ENCODE peak calls at places on chromosomes 5 and 9, in four cellular contexts. B, D, R and K are unnamed samples.

GRCh38 chr5:160359816-160360215 is 10.6 kb downstream of the C1QTNF2 start:
- DNase-seq in B (no peak), D (no peak), R (no peak), K (no peak)

GRCh38 chr5:91352831-91353695 is 30.1 kb downstream of the ARRDC3 start:
- DNase-seq in B (no peak), D (no peak), R (no peak), K (no peak)

GRCh38 chr5:172162348-172162747 is 25.7 kb downstream of the STK10 start:
- DNase-seq in B (no peak), D (no peak), R (no peak), K (peak; percentile 30)

GRCh38 chr9:128713411-128713780 is 10.5 kb downstream of the ZDHHC12 start:
- DNase-seq in B (no peak), D (no peak), R (no peak), K (no peak)

GRCh38 chr5:53302524-53302923 is 177.9 kb upstream of the FST start:
- DNase-seq in B (no peak), D (no peak), R (no peak), K (no peak)

GRCh38 chr5:132746592-132747063 is 598 bp upstream of the CCNI2 start:
- DNase-seq in B (no peak), D (peak; percentile 34), R (no peak), K (no peak)

GRCh38 chr5:123035950-123036390 is 555 bp downstream of the PPIC start:
- DNase-seq in B (no peak), D (peak; percentile 2), R (peak; percentile 26), K (peak; percentile 22)

GRCh38 chr5:62068554-62068953 is 237.5 kb upstream of the KIF2A start:
- DNase-seq in B (no peak), D (no peak), R (no peak), K (no peak)

GRCh38 chr5:127898551-127899213 is 184.9 kb upstream of the SLC12A2 start:
- DNase-seq in B (no peak), D (no peak), R (no peak), K (no peak)

GRCh38 chr9:115099891-115100290 is 18.1 kb downstream of the TNC start:
- DNase-seq in B (no peak), D (no peak), R (no peak), K (no peak)

GRCh38 chr9:17750285-17750684 is 171.4 kb downstream of the SH3GL2 start:
- DNase-seq in B (no peak), D (no peak), R (no peak), K (no peak)

GRCh38 chr9:3478549-3478953 is 47.2 kb downstream of the RFX3 start:
- DNase-seq in B (peak; percentile 74), D (no peak), R (no peak), K (peak; percentile 9)

GRCh38 chr9:137722481-137722880 is 103.7 kb downstream of the EHMT1 start:
- DNase-seq in B (no peak), D (no peak), R (no peak), K (no peak)

GRCh38 chr5:15513379-15513778 is 13.4 kb downstream of the FBXL7 start:
- DNase-seq in B (no peak), D (no peak), R (no peak), K (no peak)

GRCh38 chr5:76617229-76617628 is 6.0 kb downstream of the F2RL2 start:
- DNase-seq in B (no peak), D (no peak), R (no peak), K (no peak)

GRCh38 chr5:7576023-7576715 is 180.2 kb downstream of the ADCY2 start:
- DNase-seq in B (no peak), D (no peak), R (no peak), K (no peak)

GRCh38 chr9:22098636-22099332 is 89.7 kb upstream of the CDKN2B start:
- DNase-seq in B (no peak), D (no peak), R (no peak), K (no peak)

GRCh38 chr5:150656191-150657132 is 4.6 kb upstream of the MYOZ3 start:
- DNase-seq in B (peak; percentile 11), D (no peak), R (peak; percentile 99), K (peak; percentile 35)

GRCh38 chr9:4306066-4306787 is 6.4 kb upstream of the GLIS3 start:
- DNase-seq in B (no peak), D (no peak), R (no peak), K (peak; percentile 71)

GRCh38 chr5:128757560-128757959 is 207.7 kb upstream of the SLC27A6 start:
- DNase-seq in B (no peak), D (no peak), R (no peak), K (no peak)

GRCh38 chr5:146006470-146006869 is 70.1 kb downstream of the SH3RF2 start:
- DNase-seq in B (no peak), D (no peak), R (no peak), K (no peak)

GRCh38 chr5:67173959-67174358 is 22.6 kb downstream of the CD180 start:
- DNase-seq in B (no peak), D (no peak), R (no peak), K (no peak)

GRCh38 chr5:123174916-123175481 is 86.0 kb downstream of the PRDM6 start:
- DNase-seq in B (no peak), D (no peak), R (no peak), K (no peak)

GRCh38 chr9:68721934-68722333 is 16.9 kb downstream of the PIP5K1B start:
- DNase-seq in B (no peak), D (no peak), R (no peak), K (no peak)

GRCh38 chr5:96344678-96345612 is 88.1 kb downstream of the PCSK1 start:
- DNase-seq in B (peak; percentile 59), D (peak; percentile 54), R (peak; percentile 26), K (peak; percentile 64)

GRCh38 chr9:98184326-98184725 is 8.1 kb downstream of the CORO2A start:
- DNase-seq in B (no peak), D (no peak), R (no peak), K (no peak)

GRCh38 chr9:104743377-104743985 is 4.0 kb upstream of the NIPSNAP3A start:
- DNase-seq in B (peak; percentile 58), D (peak; percentile 51), R (peak; percentile 52), K (peak; percentile 68)

GRCh38 chr9:120363697-120364096 is 216.3 kb downstream of the CDK5RAP2 start:
- DNase-seq in B (no peak), D (no peak), R (no peak), K (no peak)

GRCh38 chr5:1523793-1524480 is at the start of gene LPCAT1:
- DNase-seq in B (no peak), D (no peak), R (peak; percentile 97), K (peak; percentile 30)

GRCh38 chr9:107282268-107282667 is 811 bp upstream of the RAD23B start:
- DNase-seq in B (no peak), D (no peak), R (no peak), K (no peak)

GRCh38 chr9:108851138-108851537 is 4.6 kb downstream of the ACTL7B start:
- DNase-seq in B (no peak), D (no peak), R (no peak), K (no peak)

GRCh38 chr5:132012385-132013005 is 1.0 kb upstream of the ACSL6 start:
- DNase-seq in B (no peak), D (no peak), R (peak; percentile 40), K (peak; percentile 51)

GRCh38 chr9:136201609-136202448 is 3.1 kb downstream of the LHX3 start:
- DNase-seq in B (no peak), D (no peak), R (peak; percentile 84), K (no peak)
- TF ChIP-seq EZH2 in B (no peak), D (no peak), R (no peak), K (no peak)

GRCh38 chr9:89495824-89496555 is 1.9 kb downstream of the SEMA4D start:
- DNase-seq in B (no peak), D (no peak), R (no peak), K (no peak)

GRCh38 chr9:89498845-89499480 is 1.1 kb upstream of the SEMA4D start:
- DNase-seq in B (no peak), D (no peak), R (no peak), K (no peak)

GRCh38 chr9:89496645-89497044 is 1.3 kb downstream of the SEMA4D start:
- DNase-seq in B (no peak), D (no peak), R (no peak), K (no peak)

GRCh38 chr9:89497978-89498844 is at the start of gene SEMA4D:
- DNase-seq in B (no peak), D (peak; percentile 53), R (peak; percentile 77), K (no peak)

GRCh38 chr9:89497181-89497963 is 541 bp downstream of the SEMA4D start:
- DNase-seq in B (no peak), D (no peak), R (peak; percentile 12), K (no peak)
- TF ChIP-seq JUND in B (no peak), D (no peak), R (no peak), K (no peak)

GRCh38 chr5:180069589-180070247 is 1.8 kb downstream of the RNF130 start:
- DNase-seq in B (no peak), D (no peak), R (no peak), K (peak; percentile 56)

GRCh38 chr5:180072556-180072955 is 997 bp upstream of the RNF130 start:
- DNase-seq in B (no peak), D (no peak), R (no peak), K (no peak)

GRCh38 chr5:180072256-180072548 is 643 bp upstream of the RNF130 start:
- DNase-seq in B (no peak), D (no peak), R (no peak), K (no peak)

GRCh38 chr5:180070726-180071417 is 687 bp downstream of the RNF130 start:
- DNase-seq in B (no peak), D (no peak), R (no peak), K (no peak)

DNA sequence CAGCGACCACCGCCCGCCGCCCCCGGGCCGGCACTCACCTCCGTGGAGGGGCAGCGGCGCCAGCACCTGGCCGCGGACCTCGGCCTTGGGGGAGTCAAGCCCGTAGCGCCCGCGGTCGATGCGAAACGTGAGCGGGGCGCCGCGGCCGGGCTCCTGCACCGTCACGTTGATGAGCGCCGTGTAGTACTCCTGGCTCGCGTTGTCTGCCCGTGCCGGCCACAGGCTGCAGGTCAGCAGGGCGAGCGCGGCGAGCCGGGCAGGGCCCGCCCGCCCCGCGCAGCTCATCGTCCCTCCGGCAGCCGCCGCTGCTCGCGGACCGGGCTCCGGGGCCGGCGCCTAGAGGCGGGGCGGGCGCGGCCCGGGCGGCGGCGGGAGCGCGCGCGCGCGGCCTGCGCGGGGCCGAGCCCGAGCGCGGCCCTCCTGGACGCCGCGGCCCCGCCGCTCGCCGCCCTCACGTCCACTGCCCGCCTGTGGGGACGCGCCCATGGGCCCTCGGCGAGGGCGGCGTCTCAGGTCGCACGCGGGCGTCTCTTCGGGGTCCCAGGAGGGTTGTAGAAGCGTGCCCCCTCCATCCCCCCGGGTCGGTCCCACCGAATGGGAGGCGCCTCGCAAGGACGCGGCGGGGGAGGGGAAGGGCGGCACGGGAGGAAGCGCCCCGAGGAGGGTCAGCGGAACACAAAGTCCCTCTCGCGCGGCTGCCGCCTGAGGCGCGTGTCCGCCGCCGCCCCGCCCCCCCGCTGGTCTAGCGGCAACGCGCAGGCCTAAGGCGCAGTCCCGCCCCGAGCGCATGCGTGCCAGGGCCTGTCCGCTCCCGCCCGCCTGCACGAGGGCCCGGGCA is at the start of gene RNF130:
- DNase-seq in B (peak; percentile 19), D (peak; percentile 77), R (peak; percentile 96), K (peak; percentile 80)
- TF ChIP-seq EZH2 in B (no peak), D (no peak), R (no peak), K (no peak)

DNA sequence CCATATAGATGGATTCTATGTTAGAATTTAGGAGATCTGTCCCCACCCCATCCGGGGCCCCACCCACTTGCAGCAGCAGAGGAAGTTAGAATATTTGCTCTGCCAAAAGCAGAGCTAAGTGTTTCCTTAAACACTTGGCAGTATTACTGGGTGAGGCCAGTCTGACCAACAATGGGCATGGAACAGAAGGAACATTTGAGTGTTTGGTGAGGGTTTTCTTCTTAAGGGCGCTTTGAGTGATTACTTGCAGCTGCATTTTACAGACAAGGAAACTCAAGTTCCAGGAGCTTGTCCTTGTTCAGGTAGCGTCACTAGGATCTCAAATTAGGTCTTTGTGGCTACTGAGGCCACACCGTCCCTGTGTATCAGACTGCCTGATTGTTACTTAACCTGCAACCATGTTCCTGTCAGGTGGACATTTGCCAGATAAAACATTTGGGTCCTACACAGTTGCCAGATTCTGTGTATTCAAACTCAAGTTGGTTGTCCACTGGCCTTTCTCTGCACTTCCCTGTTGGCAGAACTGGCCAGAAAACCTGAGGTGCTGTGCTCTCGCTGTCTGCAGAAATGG is 59.3 kb downstream of the SLC46A2 start:
- DNase-seq in B (no peak), D (no peak), R (no peak), K (no peak)
- TF ChIP-seq JUND in B (no peak), D (no peak), R (no peak), K (no peak)